ENCODE peak calls at places on chromosome 11, in ten cellular contexts. I is dorsolateral prefrontal cortex; Z is NCI-H1092 treated with DMSO at 0.1 percent for 48 hours; H is T-cell; G is lower lobe of right lung; T is T-helper 2 cell treated with Interferon-gamma antibody and Interleukin-4, amounts not matched to agents 5 μg/mL and 100 μg/mL, for 36 hours; X is choroid plexus epithelial cell; U is NCI-H1436; C is neuronal stem cell; M is AG08396. S is an unnamed sample.

GRCh38 chr11:102177974-102178631 is 67.9 kb downstream of the YAP1 start:
- DNase-seq in I (no peak), Z (no peak), H (no peak), G (no peak), T (no peak), X (peak; percentile 95), U (no peak), C (no peak), M (peak; percentile 71), S (no peak)

GRCh38 chr11:17014321-17014773 is at the start of gene PLEKHA7:
- DNase-seq in I (no peak), Z (peak; percentile 37), H (no peak), G (no peak), T (no peak), X (no peak), U (no peak), C (peak; percentile 21), M (peak; percentile 42), S (no peak)

GRCh38 chr11:118902336-118903203 is 18.9 kb downstream of the CXCR5 start:
- DNase-seq in I (no peak), Z (no peak), H (no peak), G (no peak), T (no peak), X (no peak), U (no peak), C (no peak), M (no peak), S (no peak)

GRCh38 chr11:34732831-34733230 is 111.9 kb downstream of the EHF start:
- DNase-seq in I (no peak), Z (peak; percentile 67), H (no peak), G (no peak), T (no peak), X (no peak), U (peak; percentile 3), C (no peak), M (no peak), S (no peak)

GRCh38 chr11:63841554-63841953 is 2.6 kb downstream of the MARK2 start:
- DNase-seq in I (no peak), Z (no peak), H (no peak), G (peak; percentile 69), T (no peak), X (peak; percentile 37), U (no peak), C (no peak), M (no peak), S (no peak)

GRCh38 chr11:65382804-65383368 is 440 bp upstream of the SLC25A45 start:
- DNase-seq in I (no peak), Z (no peak), H (no peak), G (peak; percentile 91), T (no peak), X (no peak), U (no peak), C (no peak), M (no peak), S (no peak)

GRCh38 chr11:20639688-20640087 is 29.7 kb upstream of the NELL1 start:
- DNase-seq in I (no peak), Z (no peak), H (no peak), G (no peak), T (no peak), X (no peak), U (no peak), C (no peak), M (no peak), S (no peak)

GRCh38 chr11:103878646-103879045 is 157.8 kb upstream of the DDI1 start:
- DNase-seq in I (no peak), Z (no peak), H (no peak), G (no peak), T (no peak), X (no peak), U (no peak), C (no peak), M (no peak), S (no peak)

GRCh38 chr11:64094463-64095223 is 58.9 kb downstream of the FLRT1 start:
- DNase-seq in I (peak; percentile 80), Z (no peak), H (no peak), G (no peak), T (no peak), X (peak; percentile 74), U (no peak), C (peak; percentile 36), M (peak; percentile 79), S (no peak)

GRCh38 chr11:46431211-46431610 is 39.6 kb upstream of the CHRM4 start:
- DNase-seq in I (no peak), Z (no peak), H (no peak), G (no peak), T (no peak), X (no peak), U (no peak), C (no peak), M (no peak), S (no peak)

GRCh38 chr11:126474220-126474619 is 118.7 kb downstream of the ST3GAL4 start:
- DNase-seq in I (no peak), Z (no peak), H (no peak), G (no peak), T (no peak), X (no peak), U (no peak), C (no peak), M (no peak), S (no peak)

GRCh38 chr11:1573077-1573846 is 1.2 kb upstream of the DUSP8 start:
- DNase-seq in I (peak; percentile 70), Z (no peak), H (no peak), G (no peak), T (no peak), X (no peak), U (no peak), C (no peak), M (no peak), S (peak; percentile 43)

GRCh38 chr11:27930946-27931345 is 177.0 kb downstream of the KIF18A start:
- DNase-seq in I (no peak), Z (no peak), H (no peak), G (no peak), T (no peak), X (no peak), U (no peak), C (no peak), M (no peak), S (no peak)

GRCh38 chr11:46759196-46759595 is 40.2 kb downstream of the F2 start:
- DNase-seq in I (no peak), Z (no peak), H (no peak), G (no peak), T (no peak), X (no peak), U (no peak), C (no peak), M (no peak), S (no peak)

GRCh38 chr11:128848815-128849455 is 18.2 kb downstream of the KCNJ1 start:
- DNase-seq in I (no peak), Z (peak; percentile 20), H (peak; percentile 18), G (peak; percentile 74), T (peak; percentile 30), X (peak; percentile 59), U (no peak), C (peak; percentile 60), M (peak; percentile 53), S (peak; percentile 66)

GRCh38 chr11:22337571-22338464 is at the start of gene SLC17A6:
- DNase-seq in I (no peak), Z (peak; percentile 42), H (no peak), G (no peak), T (no peak), X (peak; percentile 42), U (no peak), C (peak; percentile 83), M (peak; percentile 35), S (no peak)

GRCh38 chr11:130781906-130782305 is 134.4 kb downstream of the SNX19 start:
- DNase-seq in I (no peak), Z (no peak), H (no peak), G (no peak), T (no peak), X (no peak), U (no peak), C (no peak), M (peak; percentile 45), S (no peak)

GRCh38 chr11:59615132-59615636 is 390 bp downstream of the OSBP start:
- DNase-seq in I (peak; percentile 59), Z (peak; percentile 47), H (peak; percentile 65), G (peak; percentile 83), T (peak; percentile 22), X (peak; percentile 23), U (peak; percentile 17), C (no peak), M (no peak), S (peak; percentile 61)

GRCh38 chr11:100949443-100949842 is 180.2 kb downstream of the PGR start:
- DNase-seq in I (no peak), Z (no peak), H (no peak), G (no peak), T (no peak), X (no peak), U (no peak), C (no peak), M (no peak), S (no peak)

GRCh38 chr11:112878228-112878627 is 83.0 kb upstream of the NCAM1 start:
- DNase-seq in I (no peak), Z (no peak), H (no peak), G (no peak), T (no peak), X (no peak), U (no peak), C (no peak), M (no peak), S (no peak)

GRCh38 chr11:126891556-126892217 is 108.9 kb downstream of the KIRREL3 start:
- DNase-seq in I (no peak), Z (no peak), H (no peak), G (no peak), T (no peak), X (no peak), U (no peak), C (no peak), M (peak; percentile 26), S (no peak)

GRCh38 chr11:8871283-8871775 is 39.7 kb upstream of the AKIP1 start:
- DNase-seq in I (peak; percentile 61), Z (peak; percentile 80), H (no peak), G (peak; percentile 48), T (no peak), X (peak; percentile 93), U (no peak), C (peak; percentile 74), M (peak; percentile 88), S (no peak)

GRCh38 chr11:110337570-110338193 is 41.3 kb upstream of the RDX start:
- DNase-seq in I (no peak), Z (no peak), H (no peak), G (no peak), T (peak; percentile 50), X (peak; percentile 47), U (no peak), C (no peak), M (no peak), S (no peak)

GRCh38 chr11:24828938-24829337 is 332.1 kb downstream of the LUZP2 start:
- DNase-seq in I (no peak), Z (no peak), H (no peak), G (no peak), T (no peak), X (no peak), U (no peak), C (no peak), M (no peak), S (no peak)

GRCh38 chr11:34644669-34645406 is 23.9 kb downstream of the EHF start:
- DNase-seq in I (no peak), Z (no peak), H (no peak), G (no peak), T (no peak), X (peak; percentile 88), U (no peak), C (no peak), M (peak; percentile 35), S (no peak)

GRCh38 chr11:120515186-120515723 is 3.7 kb downstream of the GRIK4 start:
- DNase-seq in I (no peak), Z (no peak), H (no peak), G (peak; percentile 6), T (no peak), X (no peak), U (no peak), C (no peak), M (no peak), S (no peak)

GRCh38 chr11:61513143-61513740 is 4.7 kb downstream of the LRRC10B start:
- DNase-seq in I (peak; percentile 71), Z (no peak), H (no peak), G (no peak), T (no peak), X (no peak), U (no peak), C (no peak), M (no peak), S (no peak)

GRCh38 chr11:131924446-131925240 is 554.2 kb downstream of the NTM start:
- DNase-seq in I (no peak), Z (no peak), H (no peak), G (no peak), T (no peak), X (peak; percentile 86), U (no peak), C (no peak), M (peak; percentile 34), S (no peak)